ENCODE peak calls at places on chromosomes 1 and 21, in ten cellular contexts. P, O, A, I, S, Q, M, N, X and K are unnamed samples.

GRCh38 chr1:85421179-85421578 is 43.8 kb downstream of the DDAH1 start:
- DNase-seq in X (no peak), N (no peak), A (no peak), P (no peak), M (no peak), S (no peak), Q (no peak), I (no peak), O (no peak), K (no peak)

GRCh38 chr1:64000021-64000420 is 203.4 kb upstream of the UBE2U start:
- DNase-seq in N (no peak), Q (no peak), P (no peak), S (no peak), A (no peak), M (no peak), I (no peak), X (no peak), O (peak; percentile 52), K (no peak)

GRCh38 chr21:31993826-31994791 is 121.3 kb downstream of the HUNK start:
- DNase-seq in O (no peak), P (no peak), Q (no peak), A (no peak), S (no peak), M (no peak), N (no peak), I (no peak), X (no peak), K (no peak)

GRCh38 chr1:26459148-26459547 is 13.1 kb upstream of the HMGN2 start:
- DNase-seq in P (no peak), N (no peak), A (no peak), M (no peak), Q (no peak), O (no peak), S (no peak), I (no peak), X (no peak), K (no peak)

GRCh38 chr1:112011231-112011630 is 21.8 kb upstream of the KCND3 start:
- DNase-seq in A (no peak), X (peak; percentile 9), P (peak; percentile 36), Q (no peak), I (no peak), N (no peak), M (peak; percentile 27), O (peak; percentile 75), S (no peak), K (peak; percentile 23)

GRCh38 chr1:37739222-37739621 is 25.7 kb downstream of the EPHA10 start:
- DNase-seq in P (no peak), S (no peak), X (no peak), M (peak; percentile 41), N (no peak), I (no peak), A (no peak), O (no peak), Q (no peak), K (no peak)

GRCh38 chr1:15431571-15431948 is 6.7 kb upstream of the CTRC start:
- DNase-seq in Q (no peak), O (no peak), N (no peak), A (no peak), X (no peak), S (no peak), P (no peak), M (no peak), I (no peak), K (no peak)

GRCh38 chr21:45323487-45324380 is 36.0 kb upstream of the POFUT2 start:
- DNase-seq in N (peak; percentile 6), P (no peak), Q (no peak), O (peak; percentile 74), I (no peak), X (no peak), S (no peak), A (no peak), M (no peak), K (peak; percentile 77)

GRCh38 chr1:245765241-245766000 is 610.6 kb downstream of the KIF26B start:
- DNase-seq in Q (no peak), M (no peak), I (no peak), S (no peak), O (peak; percentile 67), X (no peak), N (no peak), A (peak; percentile 26), P (no peak), K (peak; percentile 30)

GRCh38 chr1:25673962-25674928 is 57.7 kb downstream of the MAN1C1 start:
- DNase-seq in O (no peak), S (no peak), M (no peak), Q (no peak), N (no peak), X (no peak), I (no peak), P (no peak), A (no peak), K (no peak)

GRCh38 chr21:40143822-40144525 is 276.7 kb downstream of the PCP4 start:
- DNase-seq in A (peak; percentile 16), P (peak; percentile 20), M (peak; percentile 49), Q (peak; percentile 57), N (peak; percentile 18), S (peak; percentile 3), X (peak; percentile 44), O (peak; percentile 35), I (peak; percentile 60), K (peak; percentile 34)

GRCh38 chr1:221239911-221240310 is 360.7 kb downstream of the HLX start:
- DNase-seq in I (no peak), M (no peak), P (no peak), X (no peak), S (no peak), O (peak; percentile 51), N (no peak), A (no peak), Q (no peak), K (no peak)

GRCh38 chr21:27132270-27132669 is 165.4 kb upstream of the ADAMTS5 start:
- DNase-seq in Q (no peak), N (no peak), M (no peak), O (peak; percentile 49), I (no peak), A (no peak), X (no peak), P (no peak), S (no peak), K (peak; percentile 67)